ENCODE peak calls at places on chromosomes 16 and 17, in nine cellular contexts. One of them, this sample, is unnamed.

GRCh38 chr16:21190013-21190412 is 21.4 kb downstream of the ZP2 start:
- DNase-seq in neural progenitor cell: no peak
- DNase-seq in OCI-LY7: no peak
- DNase-seq in MM.1S: no peak
- DNase-seq in GM23338: no peak
- DNase-seq in HCT116: no peak
- DNase-seq in PC-3: no peak
- DNase-seq in SK-N-SH: no peak
- DNase-seq in hepatocyte: no peak
- DNase-seq in this sample: no peak

GRCh38 chr17:75457047-75457654 is 716 bp downstream of the TMEM94 start:
- DNase-seq in neural progenitor cell: peak; percentile 73
- DNase-seq in OCI-LY7: peak; percentile 21
- DNase-seq in MM.1S: no peak
- DNase-seq in GM23338: peak; percentile 82
- DNase-seq in HCT116: no peak
- DNase-seq in PC-3: peak; percentile 52
- DNase-seq in SK-N-SH: peak; percentile 86
- DNase-seq in hepatocyte: peak; percentile 71
- DNase-seq in this sample: peak; percentile 73

GRCh38 chr17:6501359-6501758 is 55.0 kb downstream of the PITPNM3 start:
- DNase-seq in neural progenitor cell: no peak
- DNase-seq in OCI-LY7: no peak
- DNase-seq in MM.1S: no peak
- DNase-seq in GM23338: peak; percentile 30
- DNase-seq in HCT116: no peak
- DNase-seq in PC-3: no peak
- DNase-seq in SK-N-SH: no peak
- DNase-seq in hepatocyte: no peak
- DNase-seq in this sample: no peak

GRCh38 chr17:66492500-66493123 is 190.2 kb downstream of the PRKCA start:
- DNase-seq in neural progenitor cell: no peak
- DNase-seq in OCI-LY7: no peak
- DNase-seq in MM.1S: no peak
- DNase-seq in GM23338: no peak
- DNase-seq in HCT116: no peak
- DNase-seq in PC-3: no peak
- DNase-seq in SK-N-SH: peak; percentile 54
- DNase-seq in hepatocyte: no peak
- DNase-seq in this sample: peak; percentile 16

GRCh38 chr17:74961657-74962360 is 10.8 kb downstream of the HID1 start:
- DNase-seq in neural progenitor cell: peak; percentile 93
- DNase-seq in OCI-LY7: peak; percentile 90
- DNase-seq in MM.1S: peak; percentile 72
- DNase-seq in GM23338: peak; percentile 97
- DNase-seq in HCT116: peak; percentile 80
- DNase-seq in PC-3: peak; percentile 95
- DNase-seq in SK-N-SH: peak; percentile 96
- DNase-seq in hepatocyte: peak; percentile 94
- DNase-seq in this sample: peak; percentile 92

GRCh38 chr17:30345527-30346075 is 11.7 kb upstream of the TMIGD1 start:
- DNase-seq in neural progenitor cell: no peak
- DNase-seq in OCI-LY7: no peak
- DNase-seq in MM.1S: no peak
- DNase-seq in GM23338: no peak
- DNase-seq in HCT116: no peak
- DNase-seq in PC-3: no peak
- DNase-seq in SK-N-SH: no peak
- DNase-seq in hepatocyte: peak; percentile 28
- DNase-seq in this sample: no peak

GRCh38 chr16:85749686-85750020 is 1.2 kb downstream of the C16orf74 start:
- DNase-seq in neural progenitor cell: no peak
- DNase-seq in OCI-LY7: no peak
- DNase-seq in MM.1S: no peak
- DNase-seq in GM23338: no peak
- DNase-seq in HCT116: no peak
- DNase-seq in PC-3: no peak
- DNase-seq in SK-N-SH: no peak
- DNase-seq in hepatocyte: no peak
- DNase-seq in this sample: no peak

GRCh38 chr17:8072727-8073461 is 14.6 kb downstream of the ALOX12B start:
- DNase-seq in neural progenitor cell: peak; percentile 54
- DNase-seq in OCI-LY7: no peak
- DNase-seq in MM.1S: no peak
- DNase-seq in GM23338: peak; percentile 58
- DNase-seq in HCT116: no peak
- DNase-seq in PC-3: no peak
- DNase-seq in SK-N-SH: peak; percentile 54
- DNase-seq in hepatocyte: peak; percentile 44
- DNase-seq in this sample: peak; percentile 37

GRCh38 chr16:15775209-15775608 is 81.6 kb downstream of the MYH11 start:
- DNase-seq in neural progenitor cell: no peak
- DNase-seq in OCI-LY7: peak; percentile 26
- DNase-seq in MM.1S: no peak
- DNase-seq in GM23338: peak; percentile 20
- DNase-seq in HCT116: peak; percentile 50
- DNase-seq in PC-3: peak; percentile 33
- DNase-seq in SK-N-SH: peak; percentile 30
- DNase-seq in hepatocyte: no peak
- DNase-seq in this sample: peak; percentile 15

GRCh38 chr16:15757075-15757386 is 99.8 kb downstream of the MYH11 start:
- DNase-seq in neural progenitor cell: no peak
- DNase-seq in OCI-LY7: no peak
- DNase-seq in MM.1S: no peak
- DNase-seq in GM23338: no peak
- DNase-seq in HCT116: no peak
- DNase-seq in PC-3: no peak
- DNase-seq in SK-N-SH: no peak
- DNase-seq in hepatocyte: no peak
- DNase-seq in this sample: no peak

GRCh38 chr17:28711723-28712036 is at the start of gene PROCA1:
- DNase-seq in neural progenitor cell: no peak
- DNase-seq in OCI-LY7: no peak
- DNase-seq in MM.1S: no peak
- DNase-seq in GM23338: peak; percentile 81
- DNase-seq in HCT116: no peak
- DNase-seq in PC-3: no peak
- DNase-seq in SK-N-SH: no peak
- DNase-seq in hepatocyte: peak; percentile 75
- DNase-seq in this sample: no peak

GRCh38 chr16:21167360-21167759 is 8.9 kb downstream of the LDAF1 start:
- DNase-seq in neural progenitor cell: no peak
- DNase-seq in OCI-LY7: no peak
- DNase-seq in MM.1S: no peak
- DNase-seq in GM23338: no peak
- DNase-seq in HCT116: peak; percentile 28
- DNase-seq in PC-3: peak; percentile 91
- DNase-seq in SK-N-SH: no peak
- DNase-seq in hepatocyte: no peak
- DNase-seq in this sample: peak; percentile 92

GRCh38 chr17:61366076-61366714 is 33.4 kb upstream of the TBX2 start:
- DNase-seq in neural progenitor cell: no peak
- DNase-seq in OCI-LY7: no peak
- DNase-seq in MM.1S: no peak
- DNase-seq in GM23338: no peak
- DNase-seq in HCT116: no peak
- DNase-seq in PC-3: no peak
- DNase-seq in SK-N-SH: no peak
- DNase-seq in hepatocyte: no peak
- DNase-seq in this sample: peak; percentile 27

GRCh38 chr16:66603537-66604375 is 748 bp upstream of the CMTM3 start:
- DNase-seq in neural progenitor cell: peak; percentile 87
- DNase-seq in OCI-LY7: peak; percentile 75
- DNase-seq in MM.1S: peak; percentile 68
- DNase-seq in GM23338: peak; percentile 74
- DNase-seq in HCT116: no peak
- DNase-seq in PC-3: no peak
- DNase-seq in SK-N-SH: peak; percentile 76
- DNase-seq in hepatocyte: peak; percentile 85
- DNase-seq in this sample: peak; percentile 64

GRCh38 chr16:12093902-12094301 is 117.4 kb downstream of the SNX29 start:
- DNase-seq in neural progenitor cell: no peak
- DNase-seq in OCI-LY7: no peak
- DNase-seq in MM.1S: no peak
- DNase-seq in GM23338: no peak
- DNase-seq in HCT116: no peak
- DNase-seq in PC-3: no peak
- DNase-seq in SK-N-SH: no peak
- DNase-seq in hepatocyte: no peak
- DNase-seq in this sample: no peak

GRCh38 chr17:31357831-31358400 is 33.6 kb upstream of the RAB11FIP4 start:
- DNase-seq in neural progenitor cell: no peak
- DNase-seq in OCI-LY7: no peak
- DNase-seq in MM.1S: no peak
- DNase-seq in GM23338: no peak
- DNase-seq in HCT116: no peak
- DNase-seq in PC-3: peak; percentile 25
- DNase-seq in SK-N-SH: no peak
- DNase-seq in hepatocyte: no peak
- DNase-seq in this sample: no peak

GRCh38 chr16:66189951-66190350 is 176.5 kb upstream of the CDH5 start:
- DNase-seq in neural progenitor cell: no peak
- DNase-seq in OCI-LY7: no peak
- DNase-seq in MM.1S: no peak
- DNase-seq in GM23338: no peak
- DNase-seq in HCT116: no peak
- DNase-seq in PC-3: peak; percentile 50
- DNase-seq in SK-N-SH: no peak
- DNase-seq in hepatocyte: no peak
- DNase-seq in this sample: peak; percentile 75

GRCh38 chr16:31223044-31223443 is 6.1 kb upstream of the PYDC1 start:
- DNase-seq in neural progenitor cell: no peak
- DNase-seq in OCI-LY7: no peak
- DNase-seq in MM.1S: no peak
- DNase-seq in GM23338: no peak
- DNase-seq in HCT116: no peak
- DNase-seq in PC-3: no peak
- DNase-seq in SK-N-SH: no peak
- DNase-seq in hepatocyte: no peak
- DNase-seq in this sample: no peak

GRCh38 chr16:50467943-50468748 is 80.0 kb upstream of the NKD1 start:
- DNase-seq in neural progenitor cell: peak; percentile 93
- DNase-seq in OCI-LY7: no peak
- DNase-seq in MM.1S: no peak
- DNase-seq in GM23338: peak; percentile 75
- DNase-seq in HCT116: no peak
- DNase-seq in PC-3: no peak
- DNase-seq in SK-N-SH: peak; percentile 94
- DNase-seq in hepatocyte: peak; percentile 74
- DNase-seq in this sample: peak; percentile 24

GRCh38 chr16:51941412-51941811 is 605.5 kb downstream of the TOX3 start:
- DNase-seq in neural progenitor cell: no peak
- DNase-seq in OCI-LY7: no peak
- DNase-seq in MM.1S: no peak
- DNase-seq in GM23338: peak; percentile 34
- DNase-seq in HCT116: no peak
- DNase-seq in PC-3: no peak
- DNase-seq in SK-N-SH: no peak
- DNase-seq in hepatocyte: no peak
- DNase-seq in this sample: no peak
- H3K4me2 ChIP-seq in neural progenitor cell: no peak overlapping the region
- H3K4me2 ChIP-seq in OCI-LY7: no peak overlapping the region
- H3K4me2 ChIP-seq in MM.1S: no peak overlapping the region
- H3K4me2 ChIP-seq in GM23338: no peak overlapping the region
- H3K4me2 ChIP-seq in HCT116: no peak overlapping the region
- H3K4me2 ChIP-seq in PC-3: no peak overlapping the region
- H3K4me2 ChIP-seq in SK-N-SH: no peak overlapping the region
- H3K4me2 ChIP-seq in hepatocyte: no peak overlapping the region
- H3K4me2 ChIP-seq in this sample: no peak overlapping the region

GRCh38 chr17:39679521-39680192 is 8.2 kb downstream of the PGAP3 start:
- DNase-seq in neural progenitor cell: no peak
- DNase-seq in OCI-LY7: peak; percentile 27
- DNase-seq in MM.1S: no peak
- DNase-seq in GM23338: no peak
- DNase-seq in HCT116: no peak
- DNase-seq in PC-3: no peak
- DNase-seq in SK-N-SH: no peak
- DNase-seq in hepatocyte: no peak
- DNase-seq in this sample: no peak
- TF ChIP-seq EZH2phosphoT487 in neural progenitor cell: no peak
- TF ChIP-seq EZH2phosphoT487 in OCI-LY7: no peak
- TF ChIP-seq EZH2phosphoT487 in MM.1S: no peak
- TF ChIP-seq EZH2phosphoT487 in GM23338: no peak
- TF ChIP-seq EZH2phosphoT487 in HCT116: no peak
- TF ChIP-seq EZH2phosphoT487 in PC-3: no peak
- TF ChIP-seq EZH2phosphoT487 in SK-N-SH: no peak
- TF ChIP-seq EZH2phosphoT487 in hepatocyte: no peak
- TF ChIP-seq EZH2phosphoT487 in this sample: no peak

DNA sequence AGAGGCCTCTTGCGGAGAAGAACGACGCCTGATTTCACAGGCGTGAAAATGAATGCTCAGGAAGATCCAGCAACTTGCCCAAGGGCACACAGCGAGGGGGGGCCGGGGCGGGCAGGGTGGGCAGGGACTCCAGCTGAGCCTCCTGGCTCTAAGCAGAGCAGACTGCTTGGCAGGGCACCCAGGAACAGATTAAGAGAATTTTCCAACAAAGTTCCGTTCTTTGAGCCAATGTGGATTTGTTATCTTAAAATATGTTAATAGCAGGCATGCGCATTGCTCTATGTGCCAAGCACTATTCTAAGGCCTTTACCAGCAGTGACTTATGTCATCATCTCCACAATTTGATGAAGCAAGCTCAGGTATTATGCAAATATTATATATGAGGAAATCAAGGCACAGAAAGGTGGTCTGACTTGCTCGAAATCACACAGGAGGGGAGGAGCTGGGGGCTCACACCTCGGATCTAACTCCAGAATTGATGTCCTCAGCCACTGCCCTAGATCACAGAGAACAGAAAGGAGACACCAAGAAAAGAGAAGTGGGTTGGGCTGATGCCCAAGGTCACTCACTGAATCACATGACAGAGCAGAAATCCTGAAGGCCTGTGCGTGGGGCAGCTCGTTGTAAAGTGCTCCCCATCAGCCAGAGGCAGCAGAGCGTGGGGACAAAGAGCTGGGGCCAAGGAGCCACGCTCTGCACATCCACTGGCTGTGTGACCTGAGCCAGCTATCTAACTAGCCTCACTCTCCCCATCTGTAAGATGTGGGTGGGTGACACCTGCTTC is 23.2 kb upstream of the MEAK7 start:
- DNase-seq in neural progenitor cell: no peak
- DNase-seq in OCI-LY7: no peak
- DNase-seq in MM.1S: no peak
- DNase-seq in GM23338: no peak
- DNase-seq in HCT116: no peak
- DNase-seq in PC-3: no peak
- DNase-seq in SK-N-SH: no peak
- DNase-seq in hepatocyte: no peak
- DNase-seq in this sample: no peak
- H3K4me2 ChIP-seq in neural progenitor cell: peak overlapping the region; percentile 48
- H3K4me2 ChIP-seq in OCI-LY7: no peak overlapping the region
- H3K4me2 ChIP-seq in MM.1S: no peak overlapping the region
- H3K4me2 ChIP-seq in GM23338: no peak overlapping the region
- H3K4me2 ChIP-seq in HCT116: no peak overlapping the region
- H3K4me2 ChIP-seq in PC-3: no peak overlapping the region
- H3K4me2 ChIP-seq in SK-N-SH: no peak overlapping the region
- H3K4me2 ChIP-seq in hepatocyte: peak overlapping the region; percentile 2
- H3K4me2 ChIP-seq in this sample: peak overlapping the region; percentile 52

GRCh38 chr17:81197831-81198490 is 24.8 kb downstream of the CEP131 start:
- DNase-seq in neural progenitor cell: no peak
- DNase-seq in OCI-LY7: no peak
- DNase-seq in MM.1S: no peak
- DNase-seq in GM23338: no peak
- DNase-seq in HCT116: no peak
- DNase-seq in PC-3: no peak
- DNase-seq in SK-N-SH: no peak
- DNase-seq in hepatocyte: no peak
- DNase-seq in this sample: no peak
- TF ChIP-seq EZH2phosphoT487 in neural progenitor cell: no peak
- TF ChIP-seq EZH2phosphoT487 in OCI-LY7: no peak
- TF ChIP-seq EZH2phosphoT487 in MM.1S: no peak
- TF ChIP-seq EZH2phosphoT487 in GM23338: no peak
- TF ChIP-seq EZH2phosphoT487 in HCT116: no peak
- TF ChIP-seq EZH2phosphoT487 in PC-3: no peak
- TF ChIP-seq EZH2phosphoT487 in SK-N-SH: no peak
- TF ChIP-seq EZH2phosphoT487 in hepatocyte: no peak
- TF ChIP-seq EZH2phosphoT487 in this sample: no peak

This sample was measured in GM23248.